ENCODE peak calls at places on chromosomes 13 and 19, in eight cellular contexts. One of them, this sample, is unnamed.

GRCh38 chr19:28406237-28406596 is 806.7 kb downstream of the UQCRFS1 start:
- DNase-seq in omental fat pad: no peak
- DNase-seq in activated CD4-positive, CD25-positive, alpha-beta regulatory T cell treated with anti-CD3 and anti-CD28 coated beads, Interleukin-2, amount 50 U/mL, for 72 hours: no peak
- DNase-seq in AG08395: no peak
- DNase-seq in fibroblast of mammary gland: no peak
- DNase-seq in lower lobe of right lung: no peak
- DNase-seq in effector CD4-positive, alpha-beta T cell: no peak
- DNase-seq in dorsolateral prefrontal cortex: no peak
- DNase-seq in this sample: no peak

GRCh38 chr19:50252111-50252886 is 48.9 kb downstream of the MYH14 start:
- DNase-seq in omental fat pad: no peak
- DNase-seq in activated CD4-positive, CD25-positive, alpha-beta regulatory T cell treated with anti-CD3 and anti-CD28 coated beads, Interleukin-2, amount 50 U/mL, for 72 hours: peak; percentile 63
- DNase-seq in AG08395: no peak
- DNase-seq in fibroblast of mammary gland: peak; percentile 29
- DNase-seq in lower lobe of right lung: no peak
- DNase-seq in effector CD4-positive, alpha-beta T cell: no peak
- DNase-seq in dorsolateral prefrontal cortex: no peak
- DNase-seq in this sample: peak; percentile 51

GRCh38 chr19:46661735-46662592 is 982 bp upstream of the DACT3 start:
- DNase-seq in omental fat pad: peak; percentile 47
- DNase-seq in activated CD4-positive, CD25-positive, alpha-beta regulatory T cell treated with anti-CD3 and anti-CD28 coated beads, Interleukin-2, amount 50 U/mL, for 72 hours: peak; percentile 64
- DNase-seq in AG08395: peak; percentile 89
- DNase-seq in fibroblast of mammary gland: peak; percentile 90
- DNase-seq in lower lobe of right lung: peak; percentile 85
- DNase-seq in effector CD4-positive, alpha-beta T cell: peak; percentile 67
- DNase-seq in dorsolateral prefrontal cortex: peak; percentile 94
- DNase-seq in this sample: peak; percentile 89

GRCh38 chr13:81676008-81676407 is 1335.1 kb upstream of the SPRY2 start:
- DNase-seq in omental fat pad: no peak
- DNase-seq in activated CD4-positive, CD25-positive, alpha-beta regulatory T cell treated with anti-CD3 and anti-CD28 coated beads, Interleukin-2, amount 50 U/mL, for 72 hours: no peak
- DNase-seq in AG08395: no peak
- DNase-seq in fibroblast of mammary gland: no peak
- DNase-seq in lower lobe of right lung: no peak
- DNase-seq in effector CD4-positive, alpha-beta T cell: no peak
- DNase-seq in dorsolateral prefrontal cortex: no peak
- DNase-seq in this sample: no peak

GRCh38 chr13:34926513-34926912 is 15.6 kb upstream of the NBEA start:
- DNase-seq in omental fat pad: no peak
- DNase-seq in activated CD4-positive, CD25-positive, alpha-beta regulatory T cell treated with anti-CD3 and anti-CD28 coated beads, Interleukin-2, amount 50 U/mL, for 72 hours: no peak
- DNase-seq in AG08395: no peak
- DNase-seq in fibroblast of mammary gland: peak; percentile 64
- DNase-seq in lower lobe of right lung: no peak
- DNase-seq in effector CD4-positive, alpha-beta T cell: no peak
- DNase-seq in dorsolateral prefrontal cortex: no peak
- DNase-seq in this sample: no peak

GRCh38 chr19:55433292-55433691 is 9.8 kb downstream of the SHISA7 start:
- DNase-seq in omental fat pad: no peak
- DNase-seq in activated CD4-positive, CD25-positive, alpha-beta regulatory T cell treated with anti-CD3 and anti-CD28 coated beads, Interleukin-2, amount 50 U/mL, for 72 hours: no peak
- DNase-seq in AG08395: no peak
- DNase-seq in fibroblast of mammary gland: no peak
- DNase-seq in lower lobe of right lung: no peak
- DNase-seq in effector CD4-positive, alpha-beta T cell: no peak
- DNase-seq in dorsolateral prefrontal cortex: no peak
- DNase-seq in this sample: no peak

GRCh38 chr13:111035861-111036260 is 79.2 kb upstream of the ARHGEF7 start:
- DNase-seq in omental fat pad: no peak
- DNase-seq in activated CD4-positive, CD25-positive, alpha-beta regulatory T cell treated with anti-CD3 and anti-CD28 coated beads, Interleukin-2, amount 50 U/mL, for 72 hours: no peak
- DNase-seq in AG08395: no peak
- DNase-seq in fibroblast of mammary gland: no peak
- DNase-seq in lower lobe of right lung: no peak
- DNase-seq in effector CD4-positive, alpha-beta T cell: no peak
- DNase-seq in dorsolateral prefrontal cortex: no peak
- DNase-seq in this sample: no peak

GRCh38 chr13:73879346-73880020 is 254.7 kb downstream of the KLF12 start:
- DNase-seq in omental fat pad: no peak
- DNase-seq in activated CD4-positive, CD25-positive, alpha-beta regulatory T cell treated with anti-CD3 and anti-CD28 coated beads, Interleukin-2, amount 50 U/mL, for 72 hours: no peak
- DNase-seq in AG08395: no peak
- DNase-seq in fibroblast of mammary gland: no peak
- DNase-seq in lower lobe of right lung: no peak
- DNase-seq in effector CD4-positive, alpha-beta T cell: no peak
- DNase-seq in dorsolateral prefrontal cortex: no peak
- DNase-seq in this sample: no peak

GRCh38 chr13:24042710-24043440 is 117.6 kb upstream of the SPATA13 start:
- DNase-seq in omental fat pad: no peak
- DNase-seq in activated CD4-positive, CD25-positive, alpha-beta regulatory T cell treated with anti-CD3 and anti-CD28 coated beads, Interleukin-2, amount 50 U/mL, for 72 hours: no peak
- DNase-seq in AG08395: no peak
- DNase-seq in fibroblast of mammary gland: no peak
- DNase-seq in lower lobe of right lung: no peak
- DNase-seq in effector CD4-positive, alpha-beta T cell: no peak
- DNase-seq in dorsolateral prefrontal cortex: no peak
- DNase-seq in this sample: no peak

GRCh38 chr13:34246511-34246910 is 428.6 kb downstream of the RFC3 start:
- DNase-seq in omental fat pad: no peak
- DNase-seq in activated CD4-positive, CD25-positive, alpha-beta regulatory T cell treated with anti-CD3 and anti-CD28 coated beads, Interleukin-2, amount 50 U/mL, for 72 hours: no peak
- DNase-seq in AG08395: no peak
- DNase-seq in fibroblast of mammary gland: peak; percentile 31
- DNase-seq in lower lobe of right lung: no peak
- DNase-seq in effector CD4-positive, alpha-beta T cell: no peak
- DNase-seq in dorsolateral prefrontal cortex: no peak
- DNase-seq in this sample: no peak

GRCh38 chr13:112965573-112966115 is 3.4 kb upstream of the MCF2L start:
- DNase-seq in omental fat pad: no peak
- DNase-seq in activated CD4-positive, CD25-positive, alpha-beta regulatory T cell treated with anti-CD3 and anti-CD28 coated beads, Interleukin-2, amount 50 U/mL, for 72 hours: no peak
- DNase-seq in AG08395: no peak
- DNase-seq in fibroblast of mammary gland: no peak
- DNase-seq in lower lobe of right lung: peak; percentile 10
- DNase-seq in effector CD4-positive, alpha-beta T cell: no peak
- DNase-seq in dorsolateral prefrontal cortex: peak; percentile 14
- DNase-seq in this sample: no peak

GRCh38 chr19:18397242-18398202 is at the start of gene LRRC25:
- DNase-seq in omental fat pad: no peak
- DNase-seq in activated CD4-positive, CD25-positive, alpha-beta regulatory T cell treated with anti-CD3 and anti-CD28 coated beads, Interleukin-2, amount 50 U/mL, for 72 hours: no peak
- DNase-seq in AG08395: no peak
- DNase-seq in fibroblast of mammary gland: no peak
- DNase-seq in lower lobe of right lung: peak; percentile 81
- DNase-seq in effector CD4-positive, alpha-beta T cell: no peak
- DNase-seq in dorsolateral prefrontal cortex: no peak
- DNase-seq in this sample: no peak

GRCh38 chr19:45848922-45849321 is 14.0 kb downstream of the SYMPK start:
- DNase-seq in omental fat pad: no peak
- DNase-seq in activated CD4-positive, CD25-positive, alpha-beta regulatory T cell treated with anti-CD3 and anti-CD28 coated beads, Interleukin-2, amount 50 U/mL, for 72 hours: no peak
- DNase-seq in AG08395: no peak
- DNase-seq in fibroblast of mammary gland: peak; percentile 6
- DNase-seq in lower lobe of right lung: no peak
- DNase-seq in effector CD4-positive, alpha-beta T cell: no peak
- DNase-seq in dorsolateral prefrontal cortex: no peak
- DNase-seq in this sample: no peak

GRCh38 chr13:43558942-43559341 is 227.8 kb downstream of the ENOX1 start:
- DNase-seq in omental fat pad: no peak
- DNase-seq in activated CD4-positive, CD25-positive, alpha-beta regulatory T cell treated with anti-CD3 and anti-CD28 coated beads, Interleukin-2, amount 50 U/mL, for 72 hours: no peak
- DNase-seq in AG08395: no peak
- DNase-seq in fibroblast of mammary gland: peak; percentile 41
- DNase-seq in lower lobe of right lung: no peak
- DNase-seq in effector CD4-positive, alpha-beta T cell: no peak
- DNase-seq in dorsolateral prefrontal cortex: no peak
- DNase-seq in this sample: no peak

GRCh38 chr13:34011552-34012085 is 193.7 kb downstream of the RFC3 start:
- DNase-seq in omental fat pad: no peak
- DNase-seq in activated CD4-positive, CD25-positive, alpha-beta regulatory T cell treated with anti-CD3 and anti-CD28 coated beads, Interleukin-2, amount 50 U/mL, for 72 hours: no peak
- DNase-seq in AG08395: no peak
- DNase-seq in fibroblast of mammary gland: no peak
- DNase-seq in lower lobe of right lung: no peak
- DNase-seq in effector CD4-positive, alpha-beta T cell: no peak
- DNase-seq in dorsolateral prefrontal cortex: no peak
- DNase-seq in this sample: no peak

GRCh38 chr19:2331601-2332246 is 3.2 kb downstream of the SPPL2B start:
- DNase-seq in omental fat pad: no peak
- DNase-seq in activated CD4-positive, CD25-positive, alpha-beta regulatory T cell treated with anti-CD3 and anti-CD28 coated beads, Interleukin-2, amount 50 U/mL, for 72 hours: no peak
- DNase-seq in AG08395: no peak
- DNase-seq in fibroblast of mammary gland: no peak
- DNase-seq in lower lobe of right lung: no peak
- DNase-seq in effector CD4-positive, alpha-beta T cell: no peak
- DNase-seq in dorsolateral prefrontal cortex: no peak
- DNase-seq in this sample: no peak

GRCh38 chr13:106986033-106986484 is 418.1 kb upstream of the ARGLU1 start:
- DNase-seq in omental fat pad: no peak
- DNase-seq in activated CD4-positive, CD25-positive, alpha-beta regulatory T cell treated with anti-CD3 and anti-CD28 coated beads, Interleukin-2, amount 50 U/mL, for 72 hours: no peak
- DNase-seq in AG08395: peak; percentile 38
- DNase-seq in fibroblast of mammary gland: no peak
- DNase-seq in lower lobe of right lung: no peak
- DNase-seq in effector CD4-positive, alpha-beta T cell: no peak
- DNase-seq in dorsolateral prefrontal cortex: no peak
- DNase-seq in this sample: no peak

GRCh38 chr13:111792956-111793355 is 274.0 kb upstream of the SOX1 start:
- DNase-seq in omental fat pad: no peak
- DNase-seq in activated CD4-positive, CD25-positive, alpha-beta regulatory T cell treated with anti-CD3 and anti-CD28 coated beads, Interleukin-2, amount 50 U/mL, for 72 hours: no peak
- DNase-seq in AG08395: no peak
- DNase-seq in fibroblast of mammary gland: no peak
- DNase-seq in lower lobe of right lung: peak; percentile 28
- DNase-seq in effector CD4-positive, alpha-beta T cell: no peak
- DNase-seq in dorsolateral prefrontal cortex: no peak
- DNase-seq in this sample: no peak

GRCh38 chr13:109028626-109029025 is 399.2 kb downstream of the MYO16 start:
- DNase-seq in omental fat pad: no peak
- DNase-seq in activated CD4-positive, CD25-positive, alpha-beta regulatory T cell treated with anti-CD3 and anti-CD28 coated beads, Interleukin-2, amount 50 U/mL, for 72 hours: no peak
- DNase-seq in AG08395: no peak
- DNase-seq in fibroblast of mammary gland: no peak
- DNase-seq in lower lobe of right lung: no peak
- DNase-seq in effector CD4-positive, alpha-beta T cell: no peak
- DNase-seq in dorsolateral prefrontal cortex: no peak
- DNase-seq in this sample: no peak